ENCODE peak calls at places on chromosomes 7 and 10, in four cellular contexts. N, M, I and B are unnamed samples.

GRCh38 chr10:67015225-67015624 is 89.4 kb downstream of the LRRTM3 start:
- DNase-seq in N (no peak), I (no peak), M (no peak), B (no peak)

GRCh38 chr7:149075286-149075685 is 15.2 kb downstream of the ZNF786 start:
- DNase-seq in M (no peak), I (peak; percentile 22), N (no peak), B (no peak)

GRCh38 chr7:84912537-84912936 is 274.3 kb downstream of the SEMA3D start:
- DNase-seq in N (no peak), I (no peak), M (no peak), B (no peak)

GRCh38 chr7:43362652-43363428 is 220.1 kb upstream of the STK17A start:
- DNase-seq in M (no peak), N (peak; percentile 16), I (no peak), B (no peak)

GRCh38 chr10:118282670-118283069 is 59.5 kb downstream of the FAM204A start:
- DNase-seq in I (no peak), N (no peak), M (no peak), B (no peak)

GRCh38 chr10:119177708-119178370 is 773 bp downstream of the PRDX3 start:
- DNase-seq in I (no peak), M (no peak), N (no peak), B (no peak)

GRCh38 chr10:126640391-126640790 is 30.1 kb downstream of the C10orf90 start:
- DNase-seq in N (no peak), M (no peak), I (no peak), B (peak; percentile 59)

GRCh38 chr7:2956526-2957368 is 86.9 kb downstream of the CARD11 start:
- DNase-seq in N (peak; percentile 67), I (peak; percentile 34), M (no peak), B (peak; percentile 75)

GRCh38 chr10:92123031-92123450 is 167.8 kb downstream of the CPEB3 start:
- DNase-seq in I (no peak), M (no peak), N (no peak), B (no peak)

GRCh38 chr10:114328876-114329275 is 75.4 kb downstream of the AFAP1L2 start:
- DNase-seq in N (no peak), I (no peak), M (no peak), B (no peak)

GRCh38 chr7:135795846-135796570 is 47.4 kb upstream of the FAM180A start:
- DNase-seq in I (no peak), N (no peak), M (no peak), B (no peak)

GRCh38 chr7:155198901-155199845 is 98.5 kb upstream of the INSIG1 start:
- DNase-seq in I (no peak), N (peak; percentile 88), M (no peak), B (no peak)

GRCh38 chr7:82362129-82362528 is 81.4 kb downstream of the CACNA2D1 start:
- DNase-seq in I (no peak), N (peak; percentile 86), M (no peak), B (no peak)

GRCh38 chr7:102874966-102875365 is 37.8 kb upstream of the LRRC17 start:
- DNase-seq in I (no peak), N (no peak), M (no peak), B (no peak)

GRCh38 chr10:79488303-79488702 is 24.0 kb upstream of the EIF5AL1 start:
- DNase-seq in N (peak; percentile 92), I (peak; percentile 93), M (no peak), B (peak; percentile 81)

GRCh38 chr7:130669051-130669700 is 628 bp upstream of the COPG2 start:
- DNase-seq in M (no peak), N (peak; percentile 13), I (no peak), B (peak; percentile 17)

GRCh38 chr7:106629521-106629920 is 31.4 kb downstream of the CCDC71L start:
- DNase-seq in I (no peak), M (no peak), N (peak; percentile 68), B (no peak)

GRCh38 chr7:23012186-23012585 is 1.7 kb downstream of the HYCC1 start:
- DNase-seq in I (no peak), M (no peak), N (no peak), B (no peak)

GRCh38 chr10:3886666-3887251 is 101.8 kb upstream of the KLF6 start:
- DNase-seq in N (peak; percentile 96), I (peak; percentile 89), M (no peak), B (no peak)

GRCh38 chr7:5754981-5755599 is 26.4 kb downstream of the RNF216 start:
- DNase-seq in I (no peak), M (no peak), N (no peak), B (no peak)

GRCh38 chr10:26737730-26738129 is 40.2 kb downstream of the PDSS1 start:
- DNase-seq in I (no peak), N (peak; percentile 55), M (no peak), B (peak; percentile 46)

GRCh38 chr7:95874541-95875265 is 102.3 kb downstream of the DYNC1I1 start:
- DNase-seq in N (no peak), M (no peak), I (no peak), B (no peak)

GRCh38 chr10:47331491-47331890 is 9.2 kb downstream of the GDF2 start:
- DNase-seq in N (no peak), M (no peak), I (peak; percentile 43), B (no peak)

GRCh38 chr10:33005322-33006282 is 47.6 kb upstream of the ITGB1 start:
- DNase-seq in M (no peak), I (peak; percentile 95), N (peak; percentile 98), B (peak; percentile 96)

GRCh38 chr7:18399624-18400235 is 95.8 kb upstream of the HDAC9 start:
- DNase-seq in I (no peak), N (peak; percentile 13), M (no peak), B (no peak)

GRCh38 chr7:116259156-116259555 is 48.8 kb downstream of the TES start:
- DNase-seq in N (peak; percentile 44), I (no peak), M (no peak), B (no peak)

GRCh38 chr10:75508814-75509306 is 77.4 kb downstream of the LRMDA start:
- DNase-seq in I (no peak), N (no peak), M (no peak), B (no peak)

GRCh38 chr7:135661311-135662122 is 797 bp upstream of the STMP1 start:
- DNase-seq in N (no peak), I (peak; percentile 66), M (no peak), B (no peak)

GRCh38 chr10:4543943-4544540 is 282.0 kb upstream of the AKR1E2 start:
- DNase-seq in I (no peak), N (no peak), M (no peak), B (no peak)

GRCh38 chr10:133013478-133013877 is 71.1 kb upstream of the CFAP46 start:
- DNase-seq in N (no peak), M (no peak), I (no peak), B (no peak)

GRCh38 chr7:29917583-29917982 is 72.0 kb downstream of the SCRN1 start:
- DNase-seq in N (no peak), I (no peak), M (no peak), B (no peak)

GRCh38 chr10:125016611-125017202 is 74.8 kb downstream of the ZRANB1 start:
- DNase-seq in I (peak; percentile 89), M (no peak), N (no peak), B (no peak)

GRCh38 chr10:15863733-15864132 is 3.4 kb upstream of the MINDY3 start:
- DNase-seq in M (no peak), I (no peak), N (no peak), B (no peak)

GRCh38 chr10:29621161-29621560 is 13.6 kb downstream of the SVIL start:
- DNase-seq in N (peak; percentile 19), M (no peak), I (peak; percentile 66), B (no peak)

GRCh38 chr7:50687575-50688261 is 95.0 kb downstream of the GRB10 start:
- DNase-seq in M (no peak), N (peak; percentile 46), I (no peak), B (no peak)

GRCh38 chr10:86899128-86899527 is 58.3 kb downstream of the MMRN2 start:
- DNase-seq in N (no peak), M (no peak), I (no peak), B (no peak)

GRCh38 chr7:150388306-150388705 is 9.2 kb downstream of the ZNF775 start:
- DNase-seq in I (no peak), M (no peak), N (no peak), B (no peak)

GRCh38 chr7:13185139-13185538 is 497.7 kb downstream of the ARL4A start:
- DNase-seq in I (no peak), M (no peak), N (no peak), B (no peak)
- H3K4me3 ChIP-seq in I (no peak overlapping the region), M (no peak overlapping the region), N (no peak overlapping the region), B (no peak overlapping the region)

GRCh38 chr7:111242361-111242760 is 151.4 kb downstream of the LRRN3 start:
- DNase-seq in N (no peak), M (no peak), I (no peak), B (no peak)

GRCh38 chr7:111235709-111236108 is 144.8 kb downstream of the LRRN3 start:
- DNase-seq in M (no peak), I (no peak), N (no peak), B (no peak)

GRCh38 chr7:111239437-111239836 is 148.5 kb downstream of the LRRN3 start:
- DNase-seq in I (no peak), N (no peak), M (no peak), B (no peak)

GRCh38 chr7:111240371-111240770 is 149.4 kb downstream of the LRRN3 start:
- DNase-seq in I (no peak), M (no peak), N (no peak), B (no peak)

DNA sequence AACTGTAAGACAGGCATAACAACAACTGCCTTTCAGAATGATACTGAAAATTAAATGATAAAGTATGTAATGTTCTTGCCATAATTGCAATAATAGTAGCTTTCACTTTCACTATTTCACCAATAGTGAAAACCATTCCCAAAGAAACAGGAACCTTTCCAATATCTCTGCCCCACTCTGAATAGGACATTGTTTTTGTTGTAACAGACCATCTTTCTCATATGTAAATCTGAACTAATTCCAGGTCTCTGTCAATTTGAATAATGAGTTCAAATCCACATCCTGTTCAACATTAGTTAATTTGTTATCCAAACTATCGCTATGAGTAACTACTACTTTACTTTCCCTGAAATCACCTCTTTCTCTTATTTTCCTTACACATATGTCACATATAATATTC is 148.0 kb downstream of the LRRN3 start:
- DNase-seq in N (peak; percentile 22), M (no peak), I (no peak), B (no peak)
- TF ChIP-seq CTCF in N (no peak), M (no peak), I (no peak), B (no peak)

GRCh38 chr7:21938463-21938862 is 7.2 kb downstream of the CDCA7L start:
- DNase-seq in M (no peak), I (no peak), N (no peak), B (no peak)
- TF ChIP-seq POLR2A in M (no peak), I (no peak), N (no peak), B (no peak)

GRCh38 chr7:151754688-151755130 is 122.2 kb downstream of the PRKAG2 start:
- DNase-seq in N (no peak), M (no peak), I (no peak), B (peak; percentile 86)

GRCh38 chr7:151756076-151756731 is 120.7 kb downstream of the PRKAG2 start:
- DNase-seq in M (no peak), N (peak; percentile 82), I (no peak), B (no peak)

GRCh38 chr7:151757274-151757673 is 119.6 kb downstream of the PRKAG2 start:
- DNase-seq in M (no peak), N (peak; percentile 88), I (no peak), B (no peak)

GRCh38 chr7:151755131-151755787 is 121.7 kb downstream of the PRKAG2 start:
- DNase-seq in N (peak; percentile 82), M (no peak), I (peak; percentile 90), B (no peak)

GRCh38 chr7:151756866-151757265 is 120.0 kb downstream of the PRKAG2 start:
- DNase-seq in M (no peak), N (no peak), I (no peak), B (no peak)
- H3K4me3 ChIP-seq in M (no peak overlapping the region), N (no peak overlapping the region), I (no peak overlapping the region), B (no peak overlapping the region)

GRCh38 chr7:15199482-15199881 is 296.9 kb upstream of the DGKB start:
- DNase-seq in M (no peak), I (no peak), N (peak; percentile 1), B (no peak)
- TF ChIP-seq CTCF in M (no peak), I (no peak), N (peak; percentile 18), B (no peak)